ENCODE peak calls at places on chromosomes 11 and 22, in seven cellular contexts. One of them, this sample, is unnamed.

GRCh38 chr11:38460901-38461300 is 1862.9 kb upstream of the RAG2 start:
- DNase-seq in H9: no peak
- DNase-seq in mesendoderm: no peak
- DNase-seq in mesenchymal stem cell: peak
- DNase-seq in neuronal stem cell: no peak
- DNase-seq in trophoblast cell: no peak
- DNase-seq in H1: no peak
- DNase-seq in this sample: peak

GRCh38 chr11:62880803-62881578 is at the start of gene SLC3A2:
- DNase-seq in H9: peak
- DNase-seq in mesendoderm: peak
- DNase-seq in mesenchymal stem cell: peak
- DNase-seq in neuronal stem cell: peak
- DNase-seq in trophoblast cell: peak
- DNase-seq in H1: peak
- DNase-seq in this sample: peak

GRCh38 chr11:58567889-58568512 is 7.7 kb downstream of the LPXN start:
- DNase-seq in H9: peak
- DNase-seq in mesendoderm: peak
- DNase-seq in mesenchymal stem cell: peak
- DNase-seq in neuronal stem cell: peak
- DNase-seq in trophoblast cell: peak
- DNase-seq in H1: peak
- DNase-seq in this sample: peak

GRCh38 chr11:7668464-7668863 is 4.8 kb downstream of the CYB5R2 start:
- DNase-seq in H9: no peak
- DNase-seq in mesendoderm: no peak
- DNase-seq in mesenchymal stem cell: no peak
- DNase-seq in neuronal stem cell: no peak
- DNase-seq in trophoblast cell: no peak
- DNase-seq in H1: no peak
- DNase-seq in this sample: no peak

GRCh38 chr11:16338397-16338796 is 17.9 kb downstream of the SOX6 start:
- DNase-seq in H9: no peak
- DNase-seq in mesendoderm: no peak
- DNase-seq in mesenchymal stem cell: peak
- DNase-seq in neuronal stem cell: no peak
- DNase-seq in trophoblast cell: no peak
- DNase-seq in H1: no peak
- DNase-seq in this sample: peak

GRCh38 chr11:120985718-120986569 is 38.0 kb upstream of the TBCEL start:
- DNase-seq in H9: peak
- DNase-seq in mesendoderm: peak
- DNase-seq in mesenchymal stem cell: peak
- DNase-seq in neuronal stem cell: peak
- DNase-seq in trophoblast cell: peak
- DNase-seq in H1: no peak
- DNase-seq in this sample: peak

GRCh38 chr11:134578807-134579708 is 167.0 kb upstream of the B3GAT1 start:
- DNase-seq in H9: no peak
- DNase-seq in mesendoderm: peak
- DNase-seq in mesenchymal stem cell: no peak
- DNase-seq in neuronal stem cell: no peak
- DNase-seq in trophoblast cell: peak
- DNase-seq in H1: no peak
- DNase-seq in this sample: no peak

GRCh38 chr11:64869571-64870175 is 8.7 kb downstream of the EHD1 start:
- DNase-seq in H9: no peak
- DNase-seq in mesendoderm: peak
- DNase-seq in mesenchymal stem cell: peak
- DNase-seq in neuronal stem cell: no peak
- DNase-seq in trophoblast cell: no peak
- DNase-seq in H1: no peak
- DNase-seq in this sample: no peak

GRCh38 chr11:7512525-7513209 is 1.1 kb upstream of the PPFIBP2 start:
- DNase-seq in H9: no peak
- DNase-seq in mesendoderm: no peak
- DNase-seq in mesenchymal stem cell: peak
- DNase-seq in neuronal stem cell: no peak
- DNase-seq in trophoblast cell: no peak
- DNase-seq in H1: no peak
- DNase-seq in this sample: no peak

GRCh38 chr22:48892571-48893287 is 934.9 kb downstream of the BRD1 start:
- DNase-seq in H9: peak
- DNase-seq in mesendoderm: no peak
- DNase-seq in mesenchymal stem cell: no peak
- DNase-seq in neuronal stem cell: no peak
- DNase-seq in trophoblast cell: no peak
- DNase-seq in H1: no peak
- DNase-seq in this sample: no peak

GRCh38 chr11:75429902-75430691 is 2.9 kb downstream of the KLHL35 start:
- DNase-seq in H9: peak
- DNase-seq in mesendoderm: peak
- DNase-seq in mesenchymal stem cell: peak
- DNase-seq in neuronal stem cell: no peak
- DNase-seq in trophoblast cell: peak
- DNase-seq in H1: no peak
- DNase-seq in this sample: peak

GRCh38 chr11:106286881-106287504 is 209.5 kb downstream of the AASDHPPT start:
- DNase-seq in H9: no peak
- DNase-seq in mesendoderm: peak
- DNase-seq in mesenchymal stem cell: no peak
- DNase-seq in neuronal stem cell: no peak
- DNase-seq in trophoblast cell: no peak
- DNase-seq in H1: no peak
- DNase-seq in this sample: no peak

GRCh38 chr11:2223153-2223794 is 47.1 kb downstream of the ASCL2 start:
- DNase-seq in H9: peak
- DNase-seq in mesendoderm: no peak
- DNase-seq in mesenchymal stem cell: no peak
- DNase-seq in neuronal stem cell: no peak
- DNase-seq in trophoblast cell: no peak
- DNase-seq in H1: no peak
- DNase-seq in this sample: no peak

GRCh38 chr11:36088234-36088975 is 144.5 kb downstream of the LDLRAD3 start:
- DNase-seq in H9: no peak
- DNase-seq in mesendoderm: no peak
- DNase-seq in mesenchymal stem cell: peak
- DNase-seq in neuronal stem cell: no peak
- DNase-seq in trophoblast cell: no peak
- DNase-seq in H1: no peak
- DNase-seq in this sample: peak

GRCh38 chr22:32623943-32624342 is 149.3 kb downstream of the FBXO7 start:
- DNase-seq in H9: no peak
- DNase-seq in mesendoderm: no peak
- DNase-seq in mesenchymal stem cell: peak
- DNase-seq in neuronal stem cell: no peak
- DNase-seq in trophoblast cell: no peak
- DNase-seq in H1: no peak
- DNase-seq in this sample: peak

GRCh38 chr22:32621656-32622003 is 147.0 kb downstream of the FBXO7 start:
- DNase-seq in H9: no peak
- DNase-seq in mesendoderm: no peak
- DNase-seq in mesenchymal stem cell: no peak
- DNase-seq in neuronal stem cell: no peak
- DNase-seq in trophoblast cell: no peak
- DNase-seq in H1: no peak
- DNase-seq in this sample: no peak

GRCh38 chr22:32620992-32621391 is 146.4 kb downstream of the FBXO7 start:
- DNase-seq in H9: no peak
- DNase-seq in mesendoderm: peak
- DNase-seq in mesenchymal stem cell: no peak
- DNase-seq in neuronal stem cell: no peak
- DNase-seq in trophoblast cell: no peak
- DNase-seq in H1: no peak
- DNase-seq in this sample: no peak

GRCh38 chr22:32622762-32623147 is 148.1 kb downstream of the FBXO7 start:
- DNase-seq in H9: no peak
- DNase-seq in mesendoderm: peak
- DNase-seq in mesenchymal stem cell: no peak
- DNase-seq in neuronal stem cell: no peak
- DNase-seq in trophoblast cell: no peak
- DNase-seq in H1: no peak
- DNase-seq in this sample: no peak

DNA sequence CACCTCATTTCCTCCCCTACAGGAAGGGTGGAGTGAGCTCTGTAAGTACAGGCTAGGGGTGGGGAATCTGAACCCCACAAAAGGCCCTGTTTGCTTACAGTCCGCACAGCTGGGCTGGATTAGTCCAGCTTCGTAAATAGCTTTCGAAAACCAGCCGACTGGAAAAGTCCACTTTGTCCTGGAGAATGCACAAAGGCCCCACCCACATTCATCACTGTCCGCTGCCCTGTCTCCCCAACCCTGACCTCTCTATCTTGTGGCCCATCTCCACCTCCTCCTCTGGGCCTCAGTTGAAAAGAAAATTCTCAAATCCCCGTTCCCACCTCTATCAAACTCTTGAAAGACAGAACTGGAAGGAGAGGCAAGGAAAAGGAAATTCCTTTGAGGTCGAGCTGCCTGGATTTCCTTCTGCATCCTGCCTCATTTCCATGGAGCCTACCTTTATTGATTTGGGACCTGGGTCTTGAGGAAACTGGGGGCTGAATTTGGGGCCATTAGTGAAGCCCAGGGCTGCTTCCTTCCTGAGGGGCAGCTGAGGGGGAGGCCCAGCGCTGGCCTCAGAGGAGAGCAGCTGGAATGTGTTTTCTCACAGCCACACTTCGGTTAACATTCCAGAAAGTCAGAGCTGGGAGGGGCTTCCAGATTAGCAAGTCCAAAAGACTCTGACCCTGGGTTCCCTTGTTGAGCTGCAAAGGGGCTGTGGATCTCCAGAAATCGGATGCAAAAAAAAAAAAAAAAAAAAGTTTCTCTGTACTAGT is 147.6 kb downstream of the FBXO7 start:
- DNase-seq in H9: peak
- DNase-seq in mesendoderm: peak
- DNase-seq in mesenchymal stem cell: peak
- DNase-seq in neuronal stem cell: peak
- DNase-seq in trophoblast cell: no peak
- DNase-seq in H1: peak
- DNase-seq in this sample: peak
- H3K4me2 ChIP-seq in H9: peak
- H3K4me2 ChIP-seq in mesendoderm: no peak
- H3K4me2 ChIP-seq in mesenchymal stem cell: no peak
- H3K4me2 ChIP-seq in neuronal stem cell: peak
- H3K4me2 ChIP-seq in trophoblast cell: peak
- H3K4me2 ChIP-seq in H1: peak
- H3K4me2 ChIP-seq in this sample: peak

DNA sequence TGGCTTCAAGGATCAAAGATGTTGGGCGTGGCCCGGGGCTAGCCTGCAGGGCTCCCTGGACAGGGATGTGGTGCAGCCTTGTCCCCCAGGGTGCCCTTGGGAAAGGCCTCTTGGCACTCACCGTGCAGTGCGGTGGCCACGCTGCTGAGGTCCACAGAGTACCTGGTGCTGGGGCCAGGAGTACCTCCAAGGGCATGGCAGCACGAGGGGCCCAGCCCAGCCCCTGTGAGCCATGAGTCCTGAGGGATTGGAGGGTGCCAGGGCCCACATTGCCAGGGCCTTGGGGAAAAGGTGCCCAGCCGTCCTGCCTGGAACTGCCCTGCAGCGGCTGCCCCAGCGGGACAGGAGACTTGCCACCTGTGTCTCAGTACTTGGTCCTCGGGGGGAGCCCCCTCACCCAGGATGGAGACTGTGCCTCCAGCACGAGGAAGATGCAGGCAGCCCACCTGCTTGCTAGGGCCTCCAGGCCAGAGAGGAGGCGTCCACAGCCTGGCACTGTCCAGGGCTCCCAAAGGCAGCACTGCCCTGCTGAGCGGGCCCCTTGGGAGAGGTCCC is 44.2 kb downstream of the GRAMD4 start:
- DNase-seq in H9: no peak
- DNase-seq in mesendoderm: no peak
- DNase-seq in mesenchymal stem cell: no peak
- DNase-seq in neuronal stem cell: no peak
- DNase-seq in trophoblast cell: no peak
- DNase-seq in H1: no peak
- DNase-seq in this sample: no peak
- H4K8ac ChIP-seq in H9: no peak
- H4K8ac ChIP-seq in mesendoderm: no peak
- H4K8ac ChIP-seq in mesenchymal stem cell: no peak
- H4K8ac ChIP-seq in neuronal stem cell: no peak
- H4K8ac ChIP-seq in trophoblast cell: no peak
- H4K8ac ChIP-seq in H1: no peak
- H4K8ac ChIP-seq in this sample: no peak

DNA sequence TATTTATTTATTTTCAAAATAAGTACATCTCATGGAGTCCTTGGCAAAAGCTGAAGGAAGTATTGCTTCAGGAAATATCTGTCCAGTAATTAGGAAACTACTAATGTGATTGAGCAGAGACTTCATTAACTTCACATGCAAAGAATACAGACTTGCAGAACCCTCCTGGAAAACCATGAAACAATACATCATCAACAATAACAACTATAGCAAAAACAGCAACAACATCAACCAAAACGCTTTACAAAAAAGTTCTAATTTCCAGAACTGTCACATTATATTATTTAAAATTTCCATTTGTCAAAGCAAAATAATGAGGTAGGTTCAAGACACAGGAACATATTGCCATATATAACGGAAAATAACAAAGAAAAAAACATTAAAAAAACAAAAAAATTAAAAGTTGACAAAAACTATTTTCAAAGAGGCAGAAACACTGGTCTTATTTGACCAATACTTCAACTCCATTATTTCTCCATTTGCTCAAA is 79.8 kb upstream of the TOP3B start:
- DNase-seq in H9: no peak
- DNase-seq in mesendoderm: no peak
- DNase-seq in mesenchymal stem cell: no peak
- DNase-seq in neuronal stem cell: no peak
- DNase-seq in trophoblast cell: no peak
- DNase-seq in H1: no peak
- DNase-seq in this sample: no peak
- H3K27ac ChIP-seq in H9: no peak
- H3K27ac ChIP-seq in mesendoderm: no peak
- H3K27ac ChIP-seq in mesenchymal stem cell: no peak
- H3K27ac ChIP-seq in neuronal stem cell: no peak
- H3K27ac ChIP-seq in trophoblast cell: no peak
- H3K27ac ChIP-seq in H1: no peak
- H3K27ac ChIP-seq in this sample: no peak

GRCh38 chr22:40518840-40519239 is 117.7 kb downstream of the MRTFA start:
- DNase-seq in H9: no peak
- DNase-seq in mesendoderm: no peak
- DNase-seq in mesenchymal stem cell: no peak
- DNase-seq in neuronal stem cell: no peak
- DNase-seq in trophoblast cell: no peak
- DNase-seq in H1: no peak
- DNase-seq in this sample: no peak

GRCh38 chr22:40520562-40520961 is 116.0 kb downstream of the MRTFA start:
- DNase-seq in H9: no peak
- DNase-seq in mesendoderm: no peak
- DNase-seq in mesenchymal stem cell: no peak
- DNase-seq in neuronal stem cell: no peak
- DNase-seq in trophoblast cell: no peak
- DNase-seq in H1: no peak
- DNase-seq in this sample: no peak

GRCh38 chr22:40519284-40519947 is 117.1 kb downstream of the MRTFA start:
- DNase-seq in H9: no peak
- DNase-seq in mesendoderm: no peak
- DNase-seq in mesenchymal stem cell: no peak
- DNase-seq in neuronal stem cell: no peak
- DNase-seq in trophoblast cell: no peak
- DNase-seq in H1: no peak
- DNase-seq in this sample: no peak

GRCh38 chr22:40519948-40520331 is 116.6 kb downstream of the MRTFA start:
- DNase-seq in H9: no peak
- DNase-seq in mesendoderm: no peak
- DNase-seq in mesenchymal stem cell: no peak
- DNase-seq in neuronal stem cell: no peak
- DNase-seq in trophoblast cell: no peak
- DNase-seq in H1: no peak
- DNase-seq in this sample: no peak

GRCh38 chr22:40517631-40518030 is 118.9 kb downstream of the MRTFA start:
- DNase-seq in H9: no peak
- DNase-seq in mesendoderm: no peak
- DNase-seq in mesenchymal stem cell: no peak
- DNase-seq in neuronal stem cell: no peak
- DNase-seq in trophoblast cell: no peak
- DNase-seq in H1: no peak
- DNase-seq in this sample: no peak
- H3K4me2 ChIP-seq in H9: no peak
- H3K4me2 ChIP-seq in mesendoderm: no peak
- H3K4me2 ChIP-seq in mesenchymal stem cell: no peak
- H3K4me2 ChIP-seq in neuronal stem cell: no peak
- H3K4me2 ChIP-seq in trophoblast cell: no peak
- H3K4me2 ChIP-seq in H1: peak
- H3K4me2 ChIP-seq in this sample: no peak

This sample was measured in IMR-90.